ENCODE peak calls at places on chromosomes 7 and 10, in nine cellular contexts. P is lung, G is iPS DF 6.9, C is heart right ventricle, Z is mucosa of descending colon, M is kidney epithelial cell, O is mesendoderm, J is osteoblast, B is hepatocyte. X is an unnamed sample.
A peak's percentile ranks its signal among the peaks of the same experiment; 100 is the strongest.

GRCh38 chr7:99579956-99580777 is 17.9 kb upstream of the TMEM225B start:
- DNase-seq in P (peak; percentile 34), G (peak; percentile 58), C (peak; percentile 30), Z (no peak), M (no peak), O (peak; percentile 77), J (peak; percentile 77), B (peak; percentile 75), X (no peak)

GRCh38 chr7:77580762-77581350 is 43.8 kb downstream of the PTPN12 start:
- DNase-seq in P (peak; percentile 32), G (no peak), C (no peak), Z (no peak), M (no peak), O (no peak), J (peak; percentile 51), B (no peak), X (no peak)

GRCh38 chr10:97618285-97618684 is 15.0 kb downstream of the MORN4 start:
- DNase-seq in P (no peak), G (no peak), C (no peak), Z (no peak), M (no peak), O (no peak), J (no peak), B (no peak), X (no peak)

GRCh38 chr10:125375210-125375609 is 214.8 kb upstream of the CTBP2 start:
- DNase-seq in P (no peak), G (no peak), C (no peak), Z (no peak), M (peak; percentile 5), O (peak; percentile 6), J (no peak), B (no peak), X (no peak)

GRCh38 chr10:31139497-31139896 is 107.8 kb upstream of the ZNF438 start:
- DNase-seq in P (no peak), G (no peak), C (no peak), Z (no peak), M (no peak), O (no peak), J (no peak), B (no peak), X (no peak)

GRCh38 chr10:8060704-8061121 is 6.2 kb downstream of the GATA3 start:
- DNase-seq in P (no peak), G (no peak), C (no peak), Z (no peak), M (no peak), O (no peak), J (peak; percentile 41), B (no peak), X (no peak)

GRCh38 chr10:103492655-103493261 is 747 bp upstream of the NEURL1 start:
- DNase-seq in P (no peak), G (no peak), C (no peak), Z (no peak), M (no peak), O (no peak), J (peak; percentile 82), B (no peak), X (no peak)

GRCh38 chr7:88500146-88500545 is 193.5 kb upstream of the STEAP4 start:
- DNase-seq in P (no peak), G (no peak), C (no peak), Z (no peak), M (no peak), O (no peak), J (no peak), B (no peak), X (no peak)

GRCh38 chr10:44394696-44395383 is 9.9 kb upstream of the CXCL12 start:
- DNase-seq in P (no peak), G (no peak), C (no peak), Z (no peak), M (no peak), O (no peak), J (peak; percentile 17), B (no peak), X (peak; percentile 67)

GRCh38 chr10:63265646-63266207 is 132.6 kb downstream of the NRBF2 start:
- DNase-seq in P (no peak), G (no peak), C (no peak), Z (no peak), M (no peak), O (no peak), J (no peak), B (no peak), X (no peak)

GRCh38 chr10:63084690-63085377 is 48.3 kb upstream of the NRBF2 start:
- DNase-seq in P (no peak), G (no peak), C (no peak), Z (no peak), M (no peak), O (no peak), J (no peak), B (no peak), X (no peak)

DNA sequence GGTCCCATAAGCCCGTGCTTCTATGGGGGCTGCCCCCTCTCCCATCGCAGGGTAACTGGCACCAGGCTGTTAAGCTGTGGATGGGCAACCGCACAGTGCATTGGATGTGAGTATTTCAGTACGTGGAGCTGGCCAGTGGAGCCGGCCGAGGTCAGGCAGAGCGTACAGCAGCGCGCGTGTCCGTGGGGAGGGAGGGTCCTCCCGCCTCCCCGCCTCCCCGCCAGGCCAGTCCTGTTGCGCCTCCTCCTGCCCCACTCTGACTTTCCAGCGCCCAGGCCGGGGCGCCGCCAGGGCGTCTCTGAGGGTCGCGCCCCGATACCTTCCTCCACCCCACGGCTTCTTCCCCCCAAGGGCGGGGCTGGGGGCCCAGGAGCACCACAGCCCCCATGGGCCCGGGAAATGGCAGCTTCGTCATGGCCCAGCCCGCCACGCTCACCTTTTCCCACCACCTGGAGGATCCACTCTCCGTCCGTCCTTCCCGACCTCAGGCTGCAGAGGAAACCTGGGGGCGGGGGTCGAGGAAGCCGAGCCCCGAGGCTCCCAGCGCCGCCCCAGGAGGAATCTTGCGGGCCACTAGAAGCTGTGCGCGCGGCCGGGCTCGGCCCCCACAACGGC is 924 bp upstream of the PFKP start:
- DNase-seq in P (no peak), G (no peak), C (peak; percentile 47), Z (no peak), M (no peak), O (no peak), J (peak; percentile 75), B (no peak), X (no peak)
- H3K4me3 ChIP-seq in P (no peak overlapping the region), G (peak overlapping the region; percentile 72), C (peak overlapping the region; percentile 87), Z (no peak overlapping the region), M (peak overlapping the region; percentile 91), O (no peak overlapping the region), J (peak overlapping the region; percentile 88), B (no peak overlapping the region), X (peak overlapping the region; percentile 93)

GRCh38 chr10:73338801-73339368 is 19.8 kb downstream of the CFAP70 start:
- DNase-seq in P (no peak), G (no peak), C (no peak), Z (no peak), M (no peak), O (no peak), J (no peak), B (no peak), X (no peak)

GRCh38 chr10:73339436-73339835 is 19.2 kb downstream of the CFAP70 start:
- DNase-seq in P (no peak), G (no peak), C (no peak), Z (no peak), M (no peak), O (no peak), J (no peak), B (no peak), X (no peak)

GRCh38 chr10:73340121-73340520 is 18.5 kb downstream of the CFAP70 start:
- DNase-seq in P (no peak), G (no peak), C (no peak), Z (no peak), M (no peak), O (no peak), J (no peak), B (no peak), X (no peak)

GRCh38 chr10:73344267-73344666 is 14.4 kb downstream of the CFAP70 start:
- DNase-seq in P (no peak), G (no peak), C (no peak), Z (no peak), M (no peak), O (no peak), J (no peak), B (no peak), X (no peak)
- H3K4me3 ChIP-seq in P (no peak overlapping the region), G (no peak overlapping the region), C (no peak overlapping the region), Z (no peak overlapping the region), M (no peak overlapping the region), O (no peak overlapping the region), J (no peak overlapping the region), B (no peak overlapping the region), X (no peak overlapping the region)

GRCh38 chr10:111990734-111991133 is 192.8 kb downstream of the GPAM start:
- DNase-seq in P (no peak), G (no peak), C (no peak), Z (no peak), M (no peak), O (peak; percentile 54), J (no peak), B (no peak), X (no peak)

GRCh38 chr10:111989136-111990050 is 194.2 kb downstream of the GPAM start:
- DNase-seq in P (no peak), G (no peak), C (no peak), Z (no peak), M (no peak), O (no peak), J (no peak), B (no peak), X (no peak)

GRCh38 chr10:111983970-111984525 is 199.5 kb downstream of the GPAM start:
- DNase-seq in P (no peak), G (no peak), C (no peak), Z (no peak), M (no peak), O (peak; percentile 93), J (no peak), B (no peak), X (no peak)

DNA sequence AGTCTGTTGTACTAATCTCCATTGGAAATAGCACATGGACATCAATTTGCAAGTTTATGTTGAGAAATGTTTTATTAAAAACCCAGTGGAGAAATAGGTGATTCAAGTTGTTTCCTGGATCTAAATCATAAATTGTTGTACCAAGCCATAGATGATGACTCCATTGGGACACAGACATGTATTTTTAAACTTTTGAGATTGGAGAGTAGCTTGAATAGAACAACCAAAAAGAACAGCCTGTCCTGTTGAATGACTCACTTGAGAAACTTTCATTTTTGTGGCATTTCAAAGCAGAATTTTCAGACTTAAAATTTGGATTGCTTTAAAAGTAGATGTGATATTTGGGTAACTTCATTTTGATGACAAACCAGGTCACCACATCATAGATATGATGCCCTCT is 197.5 kb downstream of the GPAM start:
- DNase-seq in P (no peak), G (no peak), C (no peak), Z (no peak), M (no peak), O (no peak), J (no peak), B (no peak), X (no peak)
- H3K4me3 ChIP-seq in P (no peak overlapping the region), G (no peak overlapping the region), C (no peak overlapping the region), Z (no peak overlapping the region), M (no peak overlapping the region), O (no peak overlapping the region), J (no peak overlapping the region), B (no peak overlapping the region), X (no peak overlapping the region)

GRCh38 chr7:120521761-120522737 is 249.1 kb downstream of the KCND2 start:
- DNase-seq in P (no peak), G (no peak), C (no peak), Z (no peak), M (no peak), O (peak; percentile 25), J (no peak), B (no peak), X (no peak)

GRCh38 chr7:120523985-120524384 is 251.0 kb downstream of the KCND2 start:
- DNase-seq in P (no peak), G (no peak), C (no peak), Z (no peak), M (no peak), O (no peak), J (no peak), B (no peak), X (no peak)

GRCh38 chr7:120519224-120519623 is 246.2 kb downstream of the KCND2 start:
- DNase-seq in P (no peak), G (no peak), C (no peak), Z (no peak), M (no peak), O (no peak), J (no peak), B (no peak), X (no peak)
- H3K4me3 ChIP-seq in P (no peak overlapping the region), G (no peak overlapping the region), C (no peak overlapping the region), Z (no peak overlapping the region), M (no peak overlapping the region), O (no peak overlapping the region), J (no peak overlapping the region), B (no peak overlapping the region), X (no peak overlapping the region)